ENCODE peak calls at places on chromosomes 12 and 14, in four cellular contexts. U, X, G and W are unnamed samples.
A peak's percentile ranks its signal among the peaks of the same experiment; 100 is the strongest.

GRCh38 chr14:26187996-26188605 is 409.7 kb downstream of the NOVA1 start:
- DNase-seq in U (no peak), X (no peak), G (no peak), W (no peak)

GRCh38 chr12:107359382-107359781 is 266.0 kb upstream of the CRY1 start:
- DNase-seq in U (peak; percentile 77), X (no peak), G (no peak), W (no peak)

GRCh38 chr12:95809000-95809680 is 18.6 kb upstream of the NTN4 start:
- DNase-seq in U (no peak), X (peak; percentile 58), G (no peak), W (no peak)

GRCh38 chr12:122203968-122204828 is 689 bp downstream of the B3GNT4 start:
- DNase-seq in U (no peak), X (no peak), G (no peak), W (no peak)

GRCh38 chr12:27864521-27864920 is 84.5 kb upstream of the MANSC4 start:
- DNase-seq in U (peak; percentile 44), X (peak; percentile 34), G (no peak), W (no peak)

GRCh38 chr12:39236994-39237393 is 205.9 kb downstream of the KIF21A start:
- DNase-seq in U (no peak), X (peak; percentile 3), G (no peak), W (no peak)

GRCh38 chr14:35419429-35419841 is 14.9 kb upstream of the NFKBIA start:
- DNase-seq in U (no peak), X (peak; percentile 41), G (no peak), W (no peak)

GRCh38 chr14:99288948-99289347 is 17.0 kb upstream of the BCL11B start:
- DNase-seq in U (no peak), X (no peak), G (no peak), W (no peak)

GRCh38 chr14:24411468-24412454 is 13.0 kb downstream of the NYNRIN start:
- DNase-seq in U (peak; percentile 59), X (peak; percentile 70), G (no peak), W (peak; percentile 53)

GRCh38 chr14:41606249-41607118 is at the start of gene LRFN5:
- DNase-seq in U (peak; percentile 49), X (no peak), G (no peak), W (no peak)

GRCh38 chr12:124767075-124767821 is 96.4 kb downstream of the SCARB1 start:
- DNase-seq in U (peak; percentile 53), X (peak; percentile 58), G (no peak), W (peak; percentile 75)

GRCh38 chr14:37625597-37626595 is 30.5 kb downstream of the TTC6 start:
- DNase-seq in U (peak; percentile 30), X (no peak), G (no peak), W (no peak)

GRCh38 chr14:33376510-33376909 is 437.8 kb downstream of the NPAS3 start:
- DNase-seq in U (no peak), X (peak; percentile 2), G (no peak), W (no peak)

GRCh38 chr12:7555752-7556151 is 52.2 kb upstream of the CD163 start:
- DNase-seq in U (peak; percentile 73), X (peak; percentile 24), G (no peak), W (peak; percentile 13)

GRCh38 chr12:104671407-104672095 is 214.8 kb downstream of the CHST11 start:
- DNase-seq in U (peak; percentile 84), X (peak; percentile 94), G (peak; percentile 35), W (peak; percentile 60)

GRCh38 chr12:29640589-29641345 is 143.0 kb downstream of the TMTC1 start:
- DNase-seq in U (peak; percentile 68), X (no peak), G (no peak), W (peak; percentile 29)

GRCh38 chr12:119593578-119594398 is at the start of gene TMEM233:
- DNase-seq in U (no peak), X (no peak), G (no peak), W (no peak)

GRCh38 chr12:67982165-67982563 is 7.1 kb upstream of the IFNG-AS1 start:
- DNase-seq in U (no peak), X (no peak), G (no peak), W (no peak)

GRCh38 chr12:84619053-84619452 is 293.5 kb downstream of the SLC6A15 start:
- DNase-seq in U (no peak), X (no peak), G (no peak), W (no peak)

GRCh38 chr14:61489932-61490331 is 168.6 kb downstream of the PRKCH start:
- DNase-seq in U (no peak), X (no peak), G (no peak), W (no peak)

GRCh38 chr12:2354151-2354991 is 301.6 kb downstream of the CACNA1C start:
- DNase-seq in U (no peak), X (no peak), G (no peak), W (no peak)

GRCh38 chr14:68355415-68355814 is 437.5 kb downstream of the ZFP36L1 start:
- DNase-seq in U (no peak), X (no peak), G (no peak), W (no peak)

GRCh38 chr14:85056228-85056627 is 473.7 kb upstream of the FLRT2 start:
- DNase-seq in U (no peak), X (no peak), G (no peak), W (no peak)

GRCh38 chr12:2498961-2499500 is 295.7 kb upstream of the FKBP4 start:
- DNase-seq in U (no peak), X (no peak), G (no peak), W (no peak)

GRCh38 chr14:61602733-61603077 is 92.6 kb upstream of the HIF1A start:
- DNase-seq in U (no peak), X (no peak), G (no peak), W (no peak)

GRCh38 chr12:123034865-123035264 is 54.4 kb downstream of the ARL6IP4 start:
- DNase-seq in U (peak; percentile 82), X (no peak), G (no peak), W (peak; percentile 27)

GRCh38 chr12:57237952-57238853 is 8.7 kb downstream of the SHMT2 start:
- DNase-seq in U (no peak), X (no peak), G (no peak), W (peak; percentile 73)

GRCh38 chr12:131918311-131919050 is 10.6 kb upstream of the PUS1 start:
- DNase-seq in U (no peak), X (no peak), G (no peak), W (no peak)

GRCh38 chr12:131917139-131917710 is 11.9 kb upstream of the PUS1 start:
- DNase-seq in U (no peak), X (no peak), G (no peak), W (no peak)

GRCh38 chr12:131916306-131917138 is 12.6 kb upstream of the PUS1 start:
- DNase-seq in U (no peak), X (no peak), G (no peak), W (peak; percentile 22)

GRCh38 chr12:131919051-131919347 is 10.1 kb upstream of the PUS1 start:
- DNase-seq in U (no peak), X (no peak), G (no peak), W (no peak)

DNA sequence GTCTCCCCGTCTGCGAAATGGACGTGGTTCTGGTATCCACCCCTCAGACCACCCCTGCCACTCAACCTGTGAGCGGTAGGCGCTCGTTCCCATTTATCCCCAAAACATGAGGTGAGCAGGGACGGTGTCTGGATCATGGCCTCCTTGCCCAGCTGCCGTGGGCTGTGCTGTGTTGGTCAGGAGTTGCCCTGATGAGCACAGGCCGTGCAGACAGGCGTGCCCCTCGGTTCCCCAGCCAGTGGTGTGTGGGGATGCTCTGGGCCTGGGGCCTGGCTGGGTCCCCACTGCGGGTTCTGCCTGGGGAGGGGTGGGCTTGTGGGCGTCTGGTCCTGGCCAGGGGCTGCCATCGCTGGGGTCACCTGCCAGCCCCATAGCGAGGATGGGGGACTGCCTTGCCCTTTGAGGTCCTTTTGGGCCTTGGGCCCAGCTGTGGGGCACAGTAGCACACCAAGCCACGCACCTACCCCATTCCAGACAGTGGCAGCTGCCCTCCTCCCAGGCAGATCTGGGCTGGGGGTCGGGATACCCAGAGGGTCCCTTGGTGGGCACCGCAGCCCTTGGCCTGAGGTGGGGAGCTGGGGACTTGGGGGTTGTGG is 11.3 kb upstream of the PUS1 start:
- DNase-seq in U (no peak), X (no peak), G (no peak), W (no peak)
- H4K20me1 ChIP-seq in U (no peaks in the 10 kb centered on the region), X (no peaks in the 10 kb centered on the region), G (no peaks in the 10 kb centered on the region), W (no peaks in the 10 kb centered on the region)

GRCh38 chr12:49253033-49253623 is 11.8 kb upstream of the TUBA1C start:
- DNase-seq in U (peak; percentile 75), X (no peak), G (no peak), W (no peak)
- H3K9me1 ChIP-seq in U (peaks cover 3% of the 10 kb centered on the region), X (no peaks in the 10 kb centered on the region), G (no peaks in the 10 kb centered on the region), W (no peaks in the 10 kb centered on the region)

GRCh38 chr14:21084988-21085853 is 13.2 kb downstream of the ZNF219 start:
- DNase-seq in U (peak; percentile 91), X (no peak), G (no peak), W (no peak)

GRCh38 chr14:21089271-21089670 is 9.2 kb downstream of the ZNF219 start:
- DNase-seq in U (no peak), X (no peak), G (no peak), W (no peak)

GRCh38 chr14:21088687-21089086 is 9.8 kb downstream of the ZNF219 start:
- DNase-seq in U (no peak), X (no peak), G (no peak), W (no peak)

GRCh38 chr14:21087294-21088091 is 11.0 kb downstream of the ZNF219 start:
- DNase-seq in U (peak; percentile 98), X (peak; percentile 85), G (no peak), W (no peak)

DNA sequence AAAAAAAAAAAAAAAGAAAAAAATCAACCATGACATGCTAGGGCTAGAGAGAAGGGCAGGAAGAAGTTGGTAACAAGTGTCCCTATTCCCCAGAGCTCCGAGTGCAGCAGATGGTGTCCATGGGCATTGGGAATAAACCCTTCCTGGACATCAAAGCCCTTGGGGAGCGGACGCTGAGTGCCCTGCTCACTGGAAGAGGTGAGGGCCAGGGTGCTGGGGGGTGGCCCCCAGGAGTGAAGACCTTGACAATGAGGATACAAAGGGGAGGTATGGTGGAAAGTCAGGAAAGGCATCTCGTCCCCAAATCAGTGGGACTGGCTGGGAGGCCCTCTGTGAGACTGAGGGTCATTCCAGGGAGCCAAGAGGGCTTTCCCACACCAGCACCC is 11.6 kb downstream of the ZNF219 start:
- DNase-seq in U (no peak), X (no peak), G (no peak), W (no peak)
- H4K20me1 ChIP-seq in U (peaks cover 6% of the 10 kb centered on the region), X (no peaks in the 10 kb centered on the region), G (no peaks in the 10 kb centered on the region), W (no peaks in the 10 kb centered on the region)

DNA sequence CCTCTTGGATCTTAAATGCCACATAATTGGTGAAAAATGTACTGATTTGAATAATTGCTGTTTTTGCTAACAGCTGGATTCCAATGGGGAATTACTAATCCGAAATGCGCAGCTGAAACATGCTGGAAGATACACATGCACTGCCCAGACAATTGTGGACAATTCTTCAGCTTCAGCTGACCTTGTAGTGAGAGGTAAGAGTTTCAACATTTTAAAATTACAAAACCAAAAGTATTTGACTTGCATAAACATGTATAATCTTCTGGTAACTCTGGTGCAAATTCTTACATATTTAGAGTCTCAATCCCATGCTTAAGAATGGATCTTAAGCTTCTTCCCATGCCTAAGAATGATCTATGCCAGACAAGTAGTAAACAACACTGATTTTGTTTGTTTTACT is 229.1 kb upstream of the PDZRN4 start:
- DNase-seq in U (peak; percentile 86), X (no peak), G (no peak), W (no peak)
- H3K9me1 ChIP-seq in U (no peaks in the 10 kb centered on the region), X (no peaks in the 10 kb centered on the region), G (no peaks in the 10 kb centered on the region), W (no peaks in the 10 kb centered on the region)

DNA sequence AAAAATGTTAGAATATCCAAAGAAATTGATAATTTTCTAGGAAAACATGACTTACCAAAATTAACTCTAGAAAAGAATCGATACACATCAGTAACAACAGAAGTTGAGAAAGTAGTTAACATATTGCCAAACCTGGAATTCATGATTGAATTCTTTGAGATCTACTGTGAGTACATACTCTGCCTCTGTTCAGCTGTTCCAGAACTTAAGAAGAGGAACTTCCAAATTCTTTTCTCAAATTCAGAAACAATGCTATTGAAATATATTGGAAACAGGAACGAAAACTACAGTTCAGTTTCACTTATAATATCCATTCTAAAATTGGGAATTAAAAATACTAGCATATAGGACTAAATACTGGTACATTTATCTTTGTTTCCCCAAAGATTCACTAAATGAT is 57.9 kb downstream of the MARK3 start:
- DNase-seq in U (no peak), X (no peak), G (no peak), W (no peak)
- H4K20me1 ChIP-seq in U (peaks cover 81% of the 10 kb centered on the region), X (no peaks in the 10 kb centered on the region), G (peaks cover 31% of the 10 kb centered on the region), W (no peaks in the 10 kb centered on the region)